ENCODE peak calls at places on chromosomes 3 and 15, in four cellular contexts. Q is astrocyte of the spinal cord, S is neural progenitor cell, H is NB4. L is an unnamed sample.

GRCh38 chr3:101643861-101644613 is 32.9 kb downstream of the ZBTB11 start:
- DNase-seq in Q (peak; percentile 67), S (no peak), H (peak; percentile 47), L (peak; percentile 54)

GRCh38 chr3:146974001-146974400 is 368.9 kb upstream of the PLSCR5 start:
- DNase-seq in Q (no peak), S (no peak), H (no peak), L (no peak)

GRCh38 chr3:5162102-5162501 is 25.4 kb upstream of the EDEM1 start:
- DNase-seq in Q (peak; percentile 87), S (peak; percentile 13), H (no peak), L (peak; percentile 14)

GRCh38 chr15:93005133-93005532 is 83.9 kb downstream of the RGMA start:
- DNase-seq in Q (no peak), S (no peak), H (no peak), L (no peak)

GRCh38 chr3:56923546-56924224 is 121.9 kb upstream of the ARHGEF3 start:
- DNase-seq in Q (peak; percentile 47), S (no peak), H (no peak), L (no peak)

GRCh38 chr3:3551976-3552375 is 247.3 kb upstream of the LRRN1 start:
- DNase-seq in Q (peak; percentile 13), S (no peak), H (no peak), L (no peak)

GRCh38 chr15:101121511-101122090 is 130.2 kb downstream of the CHSY1 start:
- DNase-seq in Q (peak; percentile 76), S (peak; percentile 61), H (peak; percentile 86), L (no peak)

GRCh38 chr3:125033135-125033534 is 22.7 kb downstream of the HEG1 start:
- DNase-seq in Q (no peak), S (no peak), H (no peak), L (no peak)

GRCh38 chr3:11601446-11602241 is 42.1 kb downstream of the VGLL4 start:
- DNase-seq in Q (peak; percentile 68), S (no peak), H (peak; percentile 85), L (peak; percentile 49)

GRCh38 chr15:62391565-62392262 is 226.6 kb upstream of the C2CD4B start:
- DNase-seq in Q (peak; percentile 54), S (peak; percentile 68), H (peak; percentile 37), L (no peak)

GRCh38 chr3:133489466-133490085 is 83.9 kb upstream of the CDV3 start:
- DNase-seq in Q (peak; percentile 69), S (no peak), H (no peak), L (no peak)

GRCh38 chr3:123419850-123420292 is 29.0 kb downstream of the ADCY5 start:
- DNase-seq in Q (no peak), S (no peak), H (no peak), L (no peak)

GRCh38 chr3:190382082-190382481 is 5.9 kb upstream of the CLDN16 start:
- DNase-seq in Q (peak; percentile 74), S (no peak), H (no peak), L (peak; percentile 80)

GRCh38 chr3:124078978-124079911 is 87.3 kb upstream of the ROPN1 start:
- DNase-seq in Q (peak; percentile 47), S (peak; percentile 75), H (peak; percentile 31), L (no peak)

GRCh38 chr3:195098741-195099525 is 172.0 kb downstream of the XXYLT1 start:
- DNase-seq in Q (no peak), S (no peak), H (no peak), L (no peak)

GRCh38 chr15:62888628-62889027 is 153.9 kb upstream of the TPM1 start:
- DNase-seq in Q (no peak), S (no peak), H (no peak), L (no peak)

GRCh38 chr3:109553573-109554371 is 216.4 kb upstream of the DPPA4 start:
- DNase-seq in Q (peak; percentile 15), S (no peak), H (no peak), L (no peak)

GRCh38 chr3:126621171-126621570 is 33.8 kb downstream of the TXNRD3 start:
- DNase-seq in Q (peak; percentile 27), S (no peak), H (no peak), L (peak; percentile 45)

GRCh38 chr3:142866841-142867631 is 21.8 kb downstream of the PCOLCE2 start:
- DNase-seq in Q (no peak), S (peak; percentile 48), H (peak; percentile 30), L (no peak)

GRCh38 chr15:49083471-49084284 is 37.4 kb upstream of the SECISBP2L start:
- DNase-seq in Q (no peak), S (no peak), H (no peak), L (no peak)

GRCh38 chr3:131794766-131795381 is 239.9 kb downstream of the CPNE4 start:
- DNase-seq in Q (peak; percentile 77), S (peak; percentile 66), H (peak; percentile 53), L (peak; percentile 15)

GRCh38 chr3:13141991-13142412 is 68.8 kb upstream of the IQSEC1 start:
- DNase-seq in Q (peak; percentile 29), S (peak; percentile 89), H (peak; percentile 64), L (no peak)

GRCh38 chr3:186239321-186239720 is 122.7 kb downstream of the DGKG start:
- DNase-seq in Q (peak; percentile 24), S (peak; percentile 76), H (peak; percentile 45), L (no peak)

GRCh38 chr15:49900836-49901235 is 218.2 kb downstream of the ATP8B4 start:
- DNase-seq in Q (no peak), S (no peak), H (no peak), L (no peak)

GRCh38 chr3:36557021-36557707 is 176.9 kb downstream of the STAC start:
- DNase-seq in Q (no peak), S (no peak), H (no peak), L (no peak)

GRCh38 chr3:97197830-97198229 is 383.4 kb downstream of the EPHA6 start:
- DNase-seq in Q (no peak), S (no peak), H (no peak), L (no peak)

GRCh38 chr3:40191850-40192448 is 117.6 kb upstream of the EIF1B start:
- DNase-seq in Q (peak; percentile 50), S (peak; percentile 59), H (peak; percentile 56), L (no peak)

GRCh38 chr3:146184616-146185015 is 23.6 kb upstream of the PLOD2 start:
- DNase-seq in Q (peak; percentile 23), S (no peak), H (no peak), L (no peak)

DNA sequence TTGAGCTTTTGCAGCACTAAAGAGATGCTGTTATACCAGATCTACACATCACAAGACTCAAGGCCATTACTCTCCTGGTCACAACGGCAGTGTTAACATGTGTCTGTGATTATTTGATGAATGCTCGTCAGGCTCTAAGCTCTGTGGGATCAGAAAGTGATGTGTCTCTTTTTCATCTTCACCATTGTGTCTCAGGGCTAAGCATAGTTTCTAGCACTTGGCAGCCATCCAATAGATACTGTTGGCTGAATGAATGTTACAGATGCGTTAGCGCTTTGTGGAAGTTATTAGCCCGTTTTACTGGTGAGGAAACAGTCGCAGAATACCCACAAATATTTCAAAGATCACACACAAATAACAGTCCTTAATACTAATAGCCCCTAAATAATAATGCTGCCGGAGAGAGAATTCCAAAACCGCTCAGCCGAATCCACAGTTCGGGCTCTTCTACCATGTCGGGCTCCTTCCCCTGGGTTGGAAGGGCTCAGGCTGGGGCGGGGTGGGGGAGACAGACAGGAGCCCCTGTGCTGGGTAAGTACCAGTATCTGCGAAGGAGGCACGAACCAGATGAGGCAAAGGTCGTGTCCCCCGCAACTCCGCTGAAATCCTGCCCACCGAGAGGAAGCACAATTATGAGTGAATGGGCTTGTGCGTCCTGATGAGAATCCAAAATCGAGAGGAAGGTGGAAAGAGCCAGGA is 1.1 kb upstream of the FAM81A start:
- DNase-seq in Q (no peak), S (peak; percentile 23), H (no peak), L (no peak)
- H3K4me3 ChIP-seq in Q (no peak overlapping the region), S (peak overlapping the region; percentile 72), H (no peak overlapping the region), L (peak overlapping the region; percentile 54)

GRCh38 chr3:29280675-29281264 is at the start of gene RBMS3:
- DNase-seq in Q (peak; percentile 97), S (peak; percentile 83), H (peak; percentile 65), L (peak; percentile 90)
- H3K4me3 ChIP-seq in Q (peak within 1 kb of the TSS; percentile 82), S (peak within 1 kb of the TSS; percentile 47), H (no peak within 1 kb of the TSS), L (peak within 1 kb of the TSS; percentile 69)

GRCh38 chr3:33218446-33219174 is at the start of gene SUSD5:
- DNase-seq in Q (peak; percentile 57), S (peak; percentile 86), H (no peak), L (no peak)
- H3K4me3 ChIP-seq in Q (peak within 1 kb of the TSS; percentile 58), S (peak within 1 kb of the TSS; percentile 64), H (no peak within 1 kb of the TSS), L (peak within 1 kb of the TSS; percentile 60)

GRCh38 chr15:70275461-70276138 is 177.9 kb upstream of the TLE3 start:
- DNase-seq in Q (no peak), S (no peak), H (no peak), L (no peak)
- H3K4me3 ChIP-seq in Q (no peak overlapping the region), S (no peak overlapping the region), H (no peak overlapping the region), L (no peak overlapping the region)

DNA sequence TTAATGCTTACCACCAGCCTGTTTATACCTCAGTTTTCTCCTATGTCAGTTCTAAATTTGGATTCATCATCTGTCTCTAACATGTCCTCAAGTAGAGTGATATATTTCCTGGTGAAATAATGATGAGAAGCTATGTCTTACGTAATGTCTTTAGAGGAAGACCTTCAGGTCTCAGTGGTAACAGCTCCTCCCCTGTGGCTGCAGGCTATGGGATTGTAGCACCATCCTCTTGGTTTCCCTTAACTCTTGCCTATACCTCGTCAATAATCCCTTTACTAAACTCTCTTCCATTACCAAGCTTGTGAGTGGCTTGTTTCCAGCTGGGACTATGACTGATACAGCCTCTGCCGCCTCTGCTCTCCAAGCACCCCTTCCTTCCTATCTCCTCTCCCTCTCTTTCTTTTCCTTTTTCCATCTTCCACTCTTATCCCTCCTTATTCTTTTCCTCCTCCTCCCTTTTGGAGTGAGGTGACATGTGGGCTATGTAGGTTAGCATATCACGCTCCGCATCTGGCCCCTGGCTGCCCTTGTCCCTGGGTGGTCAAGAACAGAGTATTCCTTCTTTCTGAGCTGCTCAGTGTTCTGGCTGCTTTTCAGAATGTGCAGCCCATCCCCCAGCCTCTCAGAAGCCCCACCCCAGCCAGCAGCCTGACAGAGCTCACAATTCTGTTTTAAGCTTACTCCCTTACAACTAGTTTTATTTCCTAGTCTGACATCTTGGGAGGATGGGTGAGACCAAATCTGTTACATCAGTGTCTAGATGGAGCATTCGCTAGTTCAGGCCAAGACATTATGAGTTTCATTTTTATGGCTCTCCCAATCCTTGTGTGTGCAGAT is 74.9 kb upstream of the RNU6-1 start:
- DNase-seq in Q (peak; percentile 70), S (peak; percentile 71), H (peak; percentile 26), L (no peak)
- H3K4me3 ChIP-seq in Q (no peak overlapping the region), S (no peak overlapping the region), H (no peak overlapping the region), L (no peak overlapping the region)

DNA sequence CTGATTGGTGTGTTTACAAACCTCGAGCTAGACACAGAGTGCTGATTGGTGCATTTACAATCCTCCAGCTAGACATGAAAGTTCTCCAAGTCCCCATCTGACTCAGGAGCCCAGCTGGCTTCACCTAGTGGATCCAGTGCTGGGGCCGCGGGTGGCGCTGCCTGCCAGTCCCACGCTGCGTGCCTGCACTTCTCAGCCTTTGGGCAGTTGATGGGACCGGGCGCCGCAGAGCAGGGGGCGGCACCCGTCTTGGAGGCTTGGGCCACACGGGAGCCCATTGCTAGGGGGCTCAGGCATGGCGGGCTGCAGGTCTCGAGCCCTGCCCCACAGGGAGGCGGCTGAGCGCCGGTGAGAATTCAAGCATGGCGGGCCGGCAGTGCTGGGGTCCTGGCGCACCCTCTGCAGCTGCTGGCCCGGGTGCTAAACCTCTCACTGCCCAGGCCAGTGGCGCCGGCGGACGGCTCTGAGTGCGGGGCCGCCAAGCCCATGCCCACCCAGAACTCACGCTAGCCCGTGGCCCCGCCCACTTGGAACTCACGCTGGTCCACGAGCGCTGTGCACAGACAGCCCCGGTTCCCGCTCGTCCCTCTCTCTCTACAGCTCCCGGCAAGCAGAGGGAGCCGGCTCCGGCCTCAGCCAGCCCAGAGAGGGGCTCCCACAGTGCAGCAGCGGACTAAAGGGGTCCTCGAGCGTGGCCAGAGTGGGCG is 6.6 kb upstream of the TBL1XR1 start:
- DNase-seq in Q (no peak), S (no peak), H (no peak), L (no peak)
- H3K4me3 ChIP-seq in Q (no peak overlapping the region), S (no peak overlapping the region), H (no peak overlapping the region), L (no peak overlapping the region)